ENCODE peak calls at places on chromosome X, in six cellular contexts. One of them, this sample, is unnamed.

GRCh38 chrX:103774070-103774642 is 2.5 kb upstream of the PLP1 start:
- DNase-seq in H1: no peak
- DNase-seq in trophoblast cell: no peak
- DNase-seq in IMR-90: peak; percentile 52
- DNase-seq in H9: peak; percentile 46
- DNase-seq in mesenchymal stem cell: peak; percentile 18
- DNase-seq in this sample: no peak

GRCh38 chrX:47112316-47112954 is 32.1 kb downstream of the NDUFB11 start:
- DNase-seq in H1: no peak
- DNase-seq in H9: peak; percentile 34
- DNase-seq in IMR-90: no peak
- DNase-seq in trophoblast cell: no peak
- DNase-seq in mesenchymal stem cell: no peak
- DNase-seq in this sample: no peak

GRCh38 chrX:38375888-38376287 is 23.5 kb downstream of the OTC start:
- DNase-seq in mesenchymal stem cell: peak; percentile 0
- DNase-seq in H9: no peak
- DNase-seq in trophoblast cell: peak; percentile 23
- DNase-seq in H1: no peak
- DNase-seq in IMR-90: no peak
- DNase-seq in this sample: no peak

GRCh38 chrX:40154853-40155616 is 57.3 kb upstream of the BCOR start:
- DNase-seq in IMR-90: peak; percentile 50
- DNase-seq in H1: no peak
- DNase-seq in trophoblast cell: peak; percentile 76
- DNase-seq in mesenchymal stem cell: peak; percentile 77
- DNase-seq in H9: peak; percentile 75
- DNase-seq in this sample: no peak

GRCh38 chrX:46961574-46962279 is 49.5 kb downstream of the JADE3 start:
- DNase-seq in trophoblast cell: no peak
- DNase-seq in IMR-90: no peak
- DNase-seq in mesenchymal stem cell: no peak
- DNase-seq in H9: no peak
- DNase-seq in H1: no peak
- DNase-seq in this sample: no peak

GRCh38 chrX:2627272-2627867 is 63.7 kb upstream of the CD99 start:
- DNase-seq in mesenchymal stem cell: peak; percentile 33
- DNase-seq in trophoblast cell: peak; percentile 69
- DNase-seq in H1: no peak
- DNase-seq in IMR-90: peak; percentile 27
- DNase-seq in H9: peak; percentile 64
- DNase-seq in this sample: no peak

GRCh38 chrX:134998246-134998645 is 7.5 kb downstream of the SMIM10 start:
- DNase-seq in H1: no peak
- DNase-seq in H9: no peak
- DNase-seq in IMR-90: no peak
- DNase-seq in trophoblast cell: peak; percentile 13
- DNase-seq in mesenchymal stem cell: no peak
- DNase-seq in this sample: no peak

GRCh38 chrX:140918398-140919043 is 83.9 kb upstream of the SPANXB1 start:
- DNase-seq in mesenchymal stem cell: peak; percentile 75
- DNase-seq in H1: peak; percentile 34
- DNase-seq in IMR-90: peak; percentile 54
- DNase-seq in trophoblast cell: peak; percentile 35
- DNase-seq in H9: peak; percentile 71
- DNase-seq in this sample: peak; percentile 30

GRCh38 chrX:69387559-69388487 is 116.3 kb upstream of the NALF2 start:
- DNase-seq in H1: peak; percentile 57
- DNase-seq in mesenchymal stem cell: peak; percentile 19
- DNase-seq in trophoblast cell: peak; percentile 57
- DNase-seq in H9: peak; percentile 88
- DNase-seq in IMR-90: peak; percentile 21
- DNase-seq in this sample: peak; percentile 62

DNA sequence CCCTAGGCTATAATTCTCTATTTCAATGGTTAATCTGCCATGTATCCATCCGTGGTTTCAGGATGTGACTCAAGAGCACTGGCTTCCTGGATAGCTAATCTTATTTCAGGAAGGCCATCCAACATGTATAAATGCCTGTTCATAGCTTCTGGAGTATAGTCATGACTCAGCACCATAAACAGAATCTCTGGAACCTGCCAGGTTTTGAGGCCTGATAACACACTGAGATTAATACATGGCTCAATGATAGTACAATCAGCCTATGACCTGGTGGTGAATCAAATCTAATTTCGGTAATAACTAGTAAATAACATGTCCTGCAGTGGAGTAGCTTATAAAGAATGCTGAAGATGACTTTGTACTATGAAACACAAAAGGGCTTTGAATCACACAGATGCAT is 5.7 kb upstream of the IL13RA2 start:
- DNase-seq in H1: no peak
- DNase-seq in IMR-90: peak; percentile 90
- DNase-seq in trophoblast cell: no peak
- DNase-seq in H9: no peak
- DNase-seq in mesenchymal stem cell: peak; percentile 69
- DNase-seq in this sample: no peak
- H3K14ac ChIP-seq in H1: no peak overlapping the region
- H3K14ac ChIP-seq in IMR-90: no peak overlapping the region
- H3K14ac ChIP-seq in trophoblast cell: no peak overlapping the region
- H3K14ac ChIP-seq in H9: no peak overlapping the region
- H3K14ac ChIP-seq in mesenchymal stem cell: no peak overlapping the region
- H3K14ac ChIP-seq in this sample: no peak overlapping the region

DNA sequence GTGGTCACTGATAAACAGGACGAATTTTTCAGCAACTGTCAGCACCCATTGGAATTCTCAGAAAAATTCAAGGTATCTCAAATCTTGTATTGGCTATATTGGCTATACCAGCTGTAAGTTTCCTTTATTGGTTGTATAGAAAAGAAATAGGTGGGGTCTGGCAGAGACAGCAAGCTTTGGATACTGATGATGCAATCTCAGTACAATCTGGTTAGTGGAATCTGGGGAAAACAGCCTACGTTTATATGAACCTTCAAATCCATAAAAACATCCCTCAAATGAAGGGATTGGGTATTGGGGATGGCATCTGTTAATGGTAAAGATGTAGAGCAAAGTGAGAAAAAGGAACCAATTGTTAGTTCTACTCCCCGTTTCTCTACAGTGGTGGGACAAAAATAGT is 76.4 kb upstream of the MBNL3 start:
- DNase-seq in mesenchymal stem cell: no peak
- DNase-seq in IMR-90: no peak
- DNase-seq in H9: no peak
- DNase-seq in trophoblast cell: no peak
- DNase-seq in H1: no peak
- DNase-seq in this sample: no peak
- H2BK5ac ChIP-seq in mesenchymal stem cell: no peak overlapping the region
- H2BK5ac ChIP-seq in IMR-90: no peak overlapping the region
- H2BK5ac ChIP-seq in H9: no peak overlapping the region
- H2BK5ac ChIP-seq in trophoblast cell: no peak overlapping the region
- H2BK5ac ChIP-seq in H1: no peak overlapping the region
- H2BK5ac ChIP-seq in this sample: no peak overlapping the region

GRCh38 chrX:24055043-24055356 is 244 bp downstream of the EIF2S3 start:
- DNase-seq in H9: no peak
- DNase-seq in IMR-90: no peak
- DNase-seq in H1: no peak
- DNase-seq in mesenchymal stem cell: no peak
- DNase-seq in trophoblast cell: no peak
- DNase-seq in this sample: no peak
- H4K8ac ChIP-seq in H9: peak overlapping the region; percentile 79
- H4K8ac ChIP-seq in IMR-90: peak overlapping the region; percentile 87
- H4K8ac ChIP-seq in H1: peak overlapping the region; percentile 99
- H4K8ac ChIP-seq in mesenchymal stem cell: no peak overlapping the region
- H4K8ac ChIP-seq in trophoblast cell: peak overlapping the region; percentile 92
- H4K8ac ChIP-seq in this sample: no peak overlapping the region

DNA sequence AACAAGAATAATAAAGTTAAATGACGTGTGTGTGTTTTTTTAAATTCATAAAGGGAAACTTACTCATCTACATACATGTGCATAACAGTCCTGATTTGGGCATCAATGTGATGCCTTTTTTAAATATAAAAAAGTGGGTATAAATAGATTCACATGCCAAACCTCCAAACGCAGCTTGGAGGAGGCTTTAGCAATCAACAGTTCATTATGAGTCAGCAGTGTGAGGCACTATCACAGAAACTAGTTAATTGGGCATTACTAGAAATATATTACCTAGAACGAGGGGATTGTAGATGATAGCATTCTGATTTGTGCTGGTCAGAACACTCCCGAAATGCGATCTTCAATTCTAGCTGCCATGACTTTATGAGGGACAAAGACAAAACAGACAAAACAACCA is 115.0 kb downstream of the HS6ST2 start:
- DNase-seq in IMR-90: no peak
- DNase-seq in H1: no peak
- DNase-seq in H9: no peak
- DNase-seq in trophoblast cell: no peak
- DNase-seq in mesenchymal stem cell: no peak
- DNase-seq in this sample: no peak
- H3K14ac ChIP-seq in IMR-90: no peak overlapping the region
- H3K14ac ChIP-seq in H1: no peak overlapping the region
- H3K14ac ChIP-seq in H9: no peak overlapping the region
- H3K14ac ChIP-seq in trophoblast cell: no peak overlapping the region
- H3K14ac ChIP-seq in mesenchymal stem cell: no peak overlapping the region
- H3K14ac ChIP-seq in this sample: no peak overlapping the region

GRCh38 chrX:17414839-17415238 is 39.8 kb downstream of the NHS start:
- DNase-seq in H1: no peak
- DNase-seq in H9: peak; percentile 42
- DNase-seq in mesenchymal stem cell: no peak
- DNase-seq in trophoblast cell: peak; percentile 39
- DNase-seq in IMR-90: no peak
- DNase-seq in this sample: no peak
- H2BK5ac ChIP-seq in H1: no peak overlapping the region
- H2BK5ac ChIP-seq in H9: no peak overlapping the region
- H2BK5ac ChIP-seq in mesenchymal stem cell: no peak overlapping the region
- H2BK5ac ChIP-seq in trophoblast cell: no peak overlapping the region
- H2BK5ac ChIP-seq in IMR-90: no peak overlapping the region
- H2BK5ac ChIP-seq in this sample: no peak overlapping the region

DNA sequence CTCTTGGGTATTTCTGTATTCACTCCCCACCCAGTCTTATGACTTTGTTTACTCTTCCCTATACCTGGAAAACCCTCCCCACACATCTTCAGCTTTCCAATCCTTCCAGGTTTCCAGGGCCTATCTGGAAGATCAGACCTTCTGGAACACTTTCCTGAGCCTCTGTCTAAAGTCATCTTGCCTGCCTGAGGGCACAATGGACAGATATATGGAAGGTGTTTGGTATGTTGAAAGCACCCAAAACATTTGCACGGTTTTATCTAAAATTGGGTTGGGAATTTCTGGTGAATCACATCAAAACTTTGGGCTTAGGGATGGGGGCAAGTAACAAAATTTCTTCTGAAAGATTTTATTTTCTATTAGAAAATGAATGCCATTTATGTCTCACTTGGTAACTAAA is 16.0 kb downstream of the CLDN2 start:
- DNase-seq in mesenchymal stem cell: no peak
- DNase-seq in H1: no peak
- DNase-seq in H9: no peak
- DNase-seq in IMR-90: no peak
- DNase-seq in trophoblast cell: peak; percentile 83
- DNase-seq in this sample: no peak
- H4K8ac ChIP-seq in mesenchymal stem cell: no peak overlapping the region
- H4K8ac ChIP-seq in H1: no peak overlapping the region
- H4K8ac ChIP-seq in H9: no peak overlapping the region
- H4K8ac ChIP-seq in IMR-90: no peak overlapping the region
- H4K8ac ChIP-seq in trophoblast cell: no peak overlapping the region
- H4K8ac ChIP-seq in this sample: no peak overlapping the region

GRCh38 chrX:351736-352135 is 33.1 kb upstream of the GTPBP6 start:
- DNase-seq in H1: no peak
- DNase-seq in mesenchymal stem cell: no peak
- DNase-seq in trophoblast cell: no peak
- DNase-seq in IMR-90: no peak
- DNase-seq in H9: no peak
- DNase-seq in this sample: no peak
- H3K14ac ChIP-seq in H1: no peak overlapping the region
- H3K14ac ChIP-seq in mesenchymal stem cell: no peak overlapping the region
- H3K14ac ChIP-seq in trophoblast cell: no peak overlapping the region
- H3K14ac ChIP-seq in IMR-90: no peak overlapping the region
- H3K14ac ChIP-seq in H9: no peak overlapping the region
- H3K14ac ChIP-seq in this sample: no peak overlapping the region

GRCh38 chrX:139156356-139156755 is 374.2 kb upstream of the F9 start:
- DNase-seq in IMR-90: no peak
- DNase-seq in H9: no peak
- DNase-seq in trophoblast cell: no peak
- DNase-seq in mesenchymal stem cell: no peak
- DNase-seq in H1: no peak
- DNase-seq in this sample: no peak

DNA sequence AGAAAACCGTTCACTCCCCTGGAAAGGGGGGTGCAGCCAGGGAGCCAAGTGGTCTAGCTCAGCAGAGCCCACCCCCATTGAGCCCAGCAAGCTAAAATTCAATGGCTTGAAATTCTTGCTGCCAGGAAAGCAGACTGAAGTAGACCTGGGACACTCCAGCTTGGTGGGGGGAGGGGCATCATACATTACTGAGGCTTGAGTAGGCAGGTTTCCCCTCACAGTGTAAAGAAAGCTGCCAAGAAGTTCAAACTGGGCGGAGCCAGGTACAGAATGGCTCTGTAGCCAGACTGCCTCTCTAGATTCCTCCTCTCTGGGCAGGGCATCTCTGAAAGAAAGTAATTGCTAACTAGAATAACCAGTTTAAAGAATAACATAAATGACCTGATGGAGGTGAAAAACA is 372.3 kb upstream of the F9 start:
- DNase-seq in H1: no peak
- DNase-seq in mesenchymal stem cell: no peak
- DNase-seq in H9: no peak
- DNase-seq in trophoblast cell: no peak
- DNase-seq in IMR-90: no peak
- DNase-seq in this sample: no peak
- H2BK5ac ChIP-seq in H1: no peak overlapping the region
- H2BK5ac ChIP-seq in mesenchymal stem cell: no peak overlapping the region
- H2BK5ac ChIP-seq in H9: no peak overlapping the region
- H2BK5ac ChIP-seq in trophoblast cell: no peak overlapping the region
- H2BK5ac ChIP-seq in IMR-90: no peak overlapping the region
- H2BK5ac ChIP-seq in this sample: no peak overlapping the region

GRCh38 chrX:9785252-9785943 is 831 bp upstream of the SHROOM2 start:
- DNase-seq in H9: no peak
- DNase-seq in trophoblast cell: peak; percentile 12
- DNase-seq in mesenchymal stem cell: no peak
- DNase-seq in H1: no peak
- DNase-seq in IMR-90: no peak
- DNase-seq in this sample: no peak
- H4K8ac ChIP-seq in H9: no peak overlapping the region
- H4K8ac ChIP-seq in trophoblast cell: peak overlapping the region; percentile 70
- H4K8ac ChIP-seq in mesenchymal stem cell: peak overlapping the region; percentile 54
- H4K8ac ChIP-seq in H1: no peak overlapping the region
- H4K8ac ChIP-seq in IMR-90: no peak overlapping the region
- H4K8ac ChIP-seq in this sample: no peak overlapping the region

DNA sequence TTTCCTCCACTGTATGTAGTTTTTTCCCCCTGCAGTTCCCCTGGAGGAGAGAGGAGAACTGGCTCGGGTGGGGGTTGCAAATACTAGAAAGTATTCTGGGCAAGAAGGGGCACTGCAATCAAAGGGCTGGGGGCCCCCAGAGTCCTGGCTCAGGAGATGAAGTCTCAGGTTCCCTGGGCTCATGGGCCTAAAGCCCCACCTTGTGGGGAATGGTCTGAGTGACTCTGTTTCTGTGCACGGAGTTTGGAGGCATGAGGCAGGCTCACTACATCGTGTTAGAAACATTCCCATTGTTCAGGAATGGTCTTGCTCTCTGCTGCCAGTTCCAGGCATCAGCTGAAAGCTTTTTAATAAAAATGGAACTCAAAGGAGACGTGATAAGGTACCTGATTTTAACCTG is 122.5 kb downstream of the TMEM164 start:
- DNase-seq in IMR-90: peak; percentile 12
- DNase-seq in H1: no peak
- DNase-seq in trophoblast cell: no peak
- DNase-seq in H9: peak; percentile 51
- DNase-seq in mesenchymal stem cell: peak; percentile 16
- DNase-seq in this sample: no peak
- H3K14ac ChIP-seq in IMR-90: no peak overlapping the region
- H3K14ac ChIP-seq in H1: no peak overlapping the region
- H3K14ac ChIP-seq in trophoblast cell: no peak overlapping the region
- H3K14ac ChIP-seq in H9: no peak overlapping the region
- H3K14ac ChIP-seq in mesenchymal stem cell: no peak overlapping the region
- H3K14ac ChIP-seq in this sample: no peak overlapping the region

This sample was measured in neuronal stem cell.